ENCODE peak calls at places on chromosomes 12 and 14, in eight cellular contexts. I, U, T, G, K, H, Y and Q are unnamed samples.

GRCh38 chr14:57209561-57209960 is 59.1 kb downstream of the EXOC5 start:
- DNase-seq in Y (no peak), G (no peak), T (no peak), K (no peak), H (no peak), U (no peak), I (no peak), Q (no peak)

GRCh38 chr12:119412811-119413794 is 78.6 kb downstream of the CCDC60 start:
- DNase-seq in H (no peak), G (no peak), U (no peak), Y (peak), T (no peak), I (peak), K (peak), Q (no peak)

GRCh38 chr14:64510825-64511679 is 6.5 kb downstream of the ZBTB1 start:
- DNase-seq in H (peak), G (peak), I (peak), K (peak), T (peak), U (no peak), Y (peak), Q (peak)

GRCh38 chr12:122920687-122921086 is 24.8 kb upstream of the VPS37B start:
- DNase-seq in K (no peak), Y (no peak), U (no peak), T (no peak), I (no peak), H (no peak), G (no peak), Q (no peak)

GRCh38 chr12:50635857-50636256 is 128.0 kb upstream of the ATF1 start:
- DNase-seq in T (no peak), K (no peak), I (no peak), Y (no peak), U (no peak), H (no peak), G (no peak), Q (no peak)

GRCh38 chr12:124654666-124655316 is 87.4 kb upstream of the NCOR2 start:
- DNase-seq in Y (peak), G (no peak), K (peak), H (no peak), I (peak), T (no peak), U (no peak), Q (no peak)

GRCh38 chr12:50517456-50518048 is 12.8 kb downstream of the DIP2B start:
- DNase-seq in K (no peak), Y (no peak), I (no peak), T (no peak), G (no peak), H (no peak), U (no peak), Q (no peak)

GRCh38 chr12:104733717-104734175 is 224.3 kb downstream of the SLC41A2 start:
- DNase-seq in G (no peak), K (no peak), I (peak), U (no peak), Y (no peak), H (no peak), T (no peak), Q (no peak)

GRCh38 chr12:119804011-119804641 is 73.0 kb downstream of the CIT start:
- DNase-seq in Y (no peak), T (no peak), U (no peak), I (peak), K (peak), H (no peak), G (no peak), Q (no peak)

GRCh38 chr12:72673853-72674252 is 401.7 kb downstream of the TRHDE start:
- DNase-seq in Y (no peak), G (no peak), K (no peak), I (no peak), H (no peak), U (no peak), T (no peak), Q (no peak)

GRCh38 chr12:51183816-51184215 is 10.9 kb upstream of the TFCP2 start:
- DNase-seq in U (no peak), Y (no peak), I (peak), H (no peak), K (peak), G (peak), T (no peak), Q (no peak)

GRCh38 chr14:69692542-69693053 is 74.3 kb upstream of the SRSF5 start:
- DNase-seq in I (no peak), H (no peak), Y (no peak), K (no peak), G (no peak), U (no peak), T (no peak), Q (no peak)

GRCh38 chr14:75411194-75411552 is 16.6 kb upstream of the JDP2 start:
- DNase-seq in H (no peak), G (no peak), T (no peak), K (no peak), I (no peak), U (no peak), Y (no peak), Q (no peak)